ENCODE peak calls at places on chromosomes 13 and 19, in four cellular contexts. V is substantia nigra, N is epithelial cell of esophagus, T is LHCN-M2. A is an unnamed sample.

GRCh38 chr13:57627663-57628062 is 3.9 kb upstream of the PCDH17 start:
- DNase-seq in V (no peak), N (peak), T (no peak), A (peak)

GRCh38 chr19:31351212-31352193 is 2.3 kb upstream of the TSHZ3 start:
- DNase-seq in V (no peak), N (peak), T (peak), A (peak)

GRCh38 chr13:45630791-45631190 is 15.3 kb upstream of the ERICH6B start:
- DNase-seq in V (no peak), N (peak), T (peak), A (peak)

GRCh38 chr13:112059457-112060317 is 7.3 kb upstream of the SOX1 start:
- DNase-seq in V (no peak), N (no peak), T (no peak), A (no peak)

GRCh38 chr13:24272452-24273161 is 36.8 kb upstream of the C1QTNF9 start:
- DNase-seq in V (no peak), N (peak), T (no peak), A (no peak)

GRCh38 chr19:48986211-48986610 is 6.9 kb downstream of the GYS1 start:
- DNase-seq in V (no peak), N (no peak), T (no peak), A (no peak)

GRCh38 chr13:33174980-33175379 is 110.6 kb downstream of the STARD13 start:
- DNase-seq in V (no peak), N (no peak), T (no peak), A (no peak)

GRCh38 chr19:36256853-36257511 is 42.1 kb downstream of the ZNF146 start:
- DNase-seq in V (no peak), N (no peak), T (no peak), A (no peak)

GRCh38 chr19:17550076-17550667 is 5.3 kb upstream of the COLGALT1 start:
- DNase-seq in V (no peak), N (no peak), T (no peak), A (no peak)

GRCh38 chr19:35549174-35549788 is 3.9 kb downstream of the TMEM147 start:
- DNase-seq in V (no peak), N (peak), T (peak), A (peak)

GRCh38 chr19:33260628-33261418 is 35.2 kb upstream of the SLC7A10 start:
- DNase-seq in V (no peak), N (no peak), T (no peak), A (no peak)

GRCh38 chr13:111143875-111144540 is 28.9 kb downstream of the ARHGEF7 start:
- DNase-seq in V (no peak), N (peak), T (no peak), A (peak)

GRCh38 chr13:41590643-41591042 is 133.3 kb downstream of the RGCC start:
- DNase-seq in V (no peak), N (peak), T (no peak), A (no peak)

GRCh38 chr13:113669871-113670341 is 2.9 kb downstream of the GRK1 start:
- DNase-seq in V (no peak), N (no peak), T (no peak), A (no peak)

GRCh38 chr19:56562766-56563165 is 4.5 kb upstream of the ZNF470 start:
- DNase-seq in V (no peak), N (no peak), T (no peak), A (no peak)

GRCh38 chr19:11673608-11674041 is 65.1 kb downstream of the ZNF823 start:
- DNase-seq in V (peak), N (peak), T (no peak), A (peak)

GRCh38 chr13:93309886-93310520 is 83.4 kb downstream of the GPC6 start:
- DNase-seq in V (no peak), N (peak), T (peak), A (peak)

GRCh38 chr13:39527961-39528720 is 74.9 kb downstream of the LHFPL6 start:
- DNase-seq in V (no peak), N (peak), T (peak), A (peak)

GRCh38 chr19:1053176-1054101 is 13.5 kb upstream of the ARHGAP45 start:
- DNase-seq in V (no peak), N (no peak), T (no peak), A (no peak)

GRCh38 chr13:99310382-99311031 is 3.3 kb upstream of the GPR183 start:
- DNase-seq in V (no peak), N (no peak), T (peak), A (peak)

GRCh38 chr13:99658266-99658991 is 157.2 kb downstream of the TM9SF2 start:
- DNase-seq in V (peak), N (peak), T (peak), A (no peak)

GRCh38 chr13:41614671-41615519 is 157.5 kb downstream of the RGCC start:
- DNase-seq in V (no peak), N (peak), T (no peak), A (peak)

GRCh38 chr13:100269837-100270236 is 180.9 kb downstream of the PCCA start:
- DNase-seq in V (peak), N (peak), T (peak), A (peak)

GRCh38 chr19:58474291-58474996 is 1.7 kb upstream of the ZNF446 start:
- DNase-seq in V (no peak), N (no peak), T (peak), A (peak)

GRCh38 chr19:50311723-50312635 is 17.2 kb downstream of the KCNC3 start:
- DNase-seq in V (no peak), N (no peak), T (no peak), A (no peak)

GRCh38 chr19:49374665-49375434 is 11.2 kb downstream of the DKKL1 start:
- DNase-seq in V (no peak), N (no peak), T (no peak), A (no peak)